ENCODE peak calls at places on chromosomes 2 and 18, in six cellular contexts. One of them, this sample, is unnamed.

GRCh38 chr2:29749041-29749440 is 172.3 kb downstream of the ALK start:
- DNase-seq in H1: no peak
- DNase-seq in neuronal stem cell: no peak
- DNase-seq in mesenchymal stem cell: no peak
- DNase-seq in H9: no peak
- DNase-seq in IMR-90: no peak
- DNase-seq in this sample: no peak

GRCh38 chr2:192151848-192152247 is 42.9 kb downstream of the TMEFF2 start:
- DNase-seq in IMR-90: peak
- DNase-seq in mesenchymal stem cell: peak
- DNase-seq in H9: no peak
- DNase-seq in H1: no peak
- DNase-seq in neuronal stem cell: no peak
- DNase-seq in this sample: no peak

GRCh38 chr2:215828528-215829184 is 184.7 kb downstream of the MREG start:
- DNase-seq in IMR-90: peak
- DNase-seq in mesenchymal stem cell: peak
- DNase-seq in neuronal stem cell: peak
- DNase-seq in H9: peak
- DNase-seq in H1: peak
- DNase-seq in this sample: peak

GRCh38 chr18:29378739-29379138 is 1201.8 kb upstream of the CDH2 start:
- DNase-seq in H9: no peak
- DNase-seq in IMR-90: no peak
- DNase-seq in mesenchymal stem cell: no peak
- DNase-seq in neuronal stem cell: no peak
- DNase-seq in H1: no peak
- DNase-seq in this sample: no peak

GRCh38 chr2:79512442-79513401 is at the start of gene CTNNA2:
- DNase-seq in IMR-90: no peak
- DNase-seq in neuronal stem cell: peak
- DNase-seq in mesenchymal stem cell: peak
- DNase-seq in H1: peak
- DNase-seq in H9: peak
- DNase-seq in this sample: peak

GRCh38 chr2:109031481-109032228 is 42.6 kb upstream of the EDAR start:
- DNase-seq in IMR-90: peak
- DNase-seq in H9: peak
- DNase-seq in H1: peak
- DNase-seq in mesenchymal stem cell: peak
- DNase-seq in neuronal stem cell: no peak
- DNase-seq in this sample: peak

GRCh38 chr2:235856151-235856819 is 311.9 kb downstream of the GBX2 start:
- DNase-seq in H9: no peak
- DNase-seq in H1: no peak
- DNase-seq in mesenchymal stem cell: peak
- DNase-seq in IMR-90: peak
- DNase-seq in neuronal stem cell: no peak
- DNase-seq in this sample: no peak

GRCh38 chr18:23825978-23826405 is 136.7 kb downstream of the LAMA3 start:
- DNase-seq in IMR-90: peak
- DNase-seq in neuronal stem cell: no peak
- DNase-seq in H1: no peak
- DNase-seq in H9: no peak
- DNase-seq in mesenchymal stem cell: peak
- DNase-seq in this sample: no peak

GRCh38 chr18:67525328-67526110 is 9.0 kb upstream of the DSEL start:
- DNase-seq in H9: no peak
- DNase-seq in H1: no peak
- DNase-seq in neuronal stem cell: peak
- DNase-seq in mesenchymal stem cell: peak
- DNase-seq in IMR-90: peak
- DNase-seq in this sample: peak

GRCh38 chr18:57586243-57587049 is at the start of gene FECH:
- DNase-seq in mesenchymal stem cell: peak
- DNase-seq in H9: peak
- DNase-seq in IMR-90: peak
- DNase-seq in neuronal stem cell: peak
- DNase-seq in H1: peak
- DNase-seq in this sample: peak

GRCh38 chr2:56121995-56122394 is 61.8 kb upstream of the CCDC85A start:
- DNase-seq in mesenchymal stem cell: no peak
- DNase-seq in IMR-90: no peak
- DNase-seq in neuronal stem cell: no peak
- DNase-seq in H1: no peak
- DNase-seq in H9: no peak
- DNase-seq in this sample: no peak

GRCh38 chr2:65130440-65131175 is 702 bp upstream of the RAB1A start:
- DNase-seq in IMR-90: no peak
- DNase-seq in neuronal stem cell: no peak
- DNase-seq in mesenchymal stem cell: no peak
- DNase-seq in H9: no peak
- DNase-seq in H1: no peak
- DNase-seq in this sample: no peak

GRCh38 chr2:54545700-54546450 is 89.7 kb downstream of the SPTBN1 start:
- DNase-seq in H1: no peak
- DNase-seq in mesenchymal stem cell: peak
- DNase-seq in IMR-90: peak
- DNase-seq in H9: no peak
- DNase-seq in neuronal stem cell: no peak
- DNase-seq in this sample: no peak

GRCh38 chr2:230899786-230900185 is 25.3 kb downstream of the GPR55 start:
- DNase-seq in mesenchymal stem cell: no peak
- DNase-seq in H9: peak
- DNase-seq in H1: no peak
- DNase-seq in IMR-90: no peak
- DNase-seq in neuronal stem cell: no peak
- DNase-seq in this sample: no peak

GRCh38 chr2:20390524-20391123 is 40.0 kb upstream of the PUM2 start:
- DNase-seq in H1: no peak
- DNase-seq in mesenchymal stem cell: no peak
- DNase-seq in H9: no peak
- DNase-seq in neuronal stem cell: no peak
- DNase-seq in IMR-90: no peak
- DNase-seq in this sample: no peak

GRCh38 chr2:188937228-188938220 is 36.6 kb upstream of the COL3A1 start:
- DNase-seq in H1: no peak
- DNase-seq in neuronal stem cell: no peak
- DNase-seq in mesenchymal stem cell: peak
- DNase-seq in IMR-90: peak
- DNase-seq in H9: no peak
- DNase-seq in this sample: no peak

GRCh38 chr2:147863835-147864234 is 19.0 kb downstream of the ACVR2A start:
- DNase-seq in H9: no peak
- DNase-seq in IMR-90: no peak
- DNase-seq in H1: no peak
- DNase-seq in neuronal stem cell: no peak
- DNase-seq in mesenchymal stem cell: no peak
- DNase-seq in this sample: no peak

GRCh38 chr2:191803007-191803406 is 43.9 kb downstream of the CAVIN2 start:
- DNase-seq in IMR-90: no peak
- DNase-seq in neuronal stem cell: no peak
- DNase-seq in H9: no peak
- DNase-seq in H1: no peak
- DNase-seq in mesenchymal stem cell: no peak
- DNase-seq in this sample: no peak

GRCh38 chr18:57621252-57621607 is 406 bp downstream of the NARS1 start:
- DNase-seq in neuronal stem cell: no peak
- DNase-seq in H9: no peak
- DNase-seq in mesenchymal stem cell: no peak
- DNase-seq in H1: no peak
- DNase-seq in IMR-90: no peak
- DNase-seq in this sample: no peak

GRCh38 chr2:240964854-240965295 is 33.5 kb upstream of the SNED1 start:
- DNase-seq in IMR-90: no peak
- DNase-seq in H1: peak
- DNase-seq in neuronal stem cell: no peak
- DNase-seq in mesenchymal stem cell: no peak
- DNase-seq in H9: peak
- DNase-seq in this sample: no peak

GRCh38 chr2:23376972-23377371 is 8.0 kb upstream of the KLHL29 start:
- DNase-seq in neuronal stem cell: no peak
- DNase-seq in H1: no peak
- DNase-seq in mesenchymal stem cell: peak
- DNase-seq in IMR-90: peak
- DNase-seq in H9: no peak
- DNase-seq in this sample: no peak

GRCh38 chr2:231189571-231190495 is 8.6 kb upstream of the ARMC9 start:
- DNase-seq in H1: no peak
- DNase-seq in mesenchymal stem cell: peak
- DNase-seq in neuronal stem cell: no peak
- DNase-seq in H9: peak
- DNase-seq in IMR-90: no peak
- DNase-seq in this sample: peak

GRCh38 chr2:200306719-200306968 is 151 bp downstream of the SPATS2L start:
- DNase-seq in H1: no peak
- DNase-seq in mesenchymal stem cell: no peak
- DNase-seq in IMR-90: no peak
- DNase-seq in H9: no peak
- DNase-seq in neuronal stem cell: peak
- DNase-seq in this sample: no peak

GRCh38 chr2:200308001-200308400 is 1.5 kb downstream of the SPATS2L start:
- DNase-seq in mesenchymal stem cell: peak
- DNase-seq in H1: no peak
- DNase-seq in IMR-90: peak
- DNase-seq in neuronal stem cell: no peak
- DNase-seq in H9: no peak
- DNase-seq in this sample: no peak

GRCh38 chr2:200308421-200309295 is 2.2 kb downstream of the SPATS2L start:
- DNase-seq in H9: no peak
- DNase-seq in mesenchymal stem cell: peak
- DNase-seq in H1: no peak
- DNase-seq in IMR-90: peak
- DNase-seq in neuronal stem cell: no peak
- DNase-seq in this sample: no peak

GRCh38 chr2:200305797-200306718 is at the start of gene SPATS2L:
- DNase-seq in mesenchymal stem cell: peak
- DNase-seq in H1: peak
- DNase-seq in IMR-90: peak
- DNase-seq in H9: peak
- DNase-seq in neuronal stem cell: peak
- DNase-seq in this sample: peak

GRCh38 chr2:200306969-200307811 is 697 bp downstream of the SPATS2L start:
- DNase-seq in H9: peak
- DNase-seq in neuronal stem cell: peak
- DNase-seq in mesenchymal stem cell: peak
- DNase-seq in IMR-90: no peak
- DNase-seq in H1: peak
- DNase-seq in this sample: no peak
- H2AK5ac ChIP-seq in H9: no peak
- H2AK5ac ChIP-seq in neuronal stem cell: peak
- H2AK5ac ChIP-seq in mesenchymal stem cell: no peak
- H2AK5ac ChIP-seq in IMR-90: peak
- H2AK5ac ChIP-seq in H1: no peak
- H2AK5ac ChIP-seq in this sample: no peak

DNA sequence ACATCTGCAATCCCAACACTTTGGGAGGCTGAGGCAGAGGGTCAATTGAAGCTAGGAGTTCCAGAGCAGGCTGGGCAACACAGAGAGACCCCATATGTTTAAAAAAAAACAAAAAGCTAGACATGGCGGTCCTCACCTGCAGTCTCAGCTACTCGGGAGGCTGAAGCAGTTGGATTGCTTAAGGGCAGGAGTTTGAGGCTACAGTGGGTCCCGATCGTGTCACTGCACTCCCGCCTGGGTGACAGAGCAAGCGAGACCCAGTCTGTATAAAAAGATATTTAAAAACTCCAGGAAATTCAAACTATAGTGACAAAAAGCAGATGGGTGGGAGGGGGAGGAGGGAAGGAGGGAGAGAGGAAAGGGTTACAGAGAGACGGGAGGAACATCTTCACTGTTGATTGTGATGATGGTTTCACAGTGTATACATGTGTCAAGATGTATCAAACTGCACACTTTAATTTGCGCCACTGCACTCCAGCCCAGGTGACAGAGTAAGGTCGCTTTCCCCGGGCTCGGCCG is 942 bp upstream of the ZNF236 start:
- DNase-seq in H9: no peak
- DNase-seq in neuronal stem cell: no peak
- DNase-seq in H1: no peak
- DNase-seq in mesenchymal stem cell: no peak
- DNase-seq in IMR-90: no peak
- DNase-seq in this sample: no peak
- H3K4ac ChIP-seq in H9: no peak
- H3K4ac ChIP-seq in neuronal stem cell: peak
- H3K4ac ChIP-seq in H1: no peak
- H3K4ac ChIP-seq in mesenchymal stem cell: peak
- H3K4ac ChIP-seq in IMR-90: peak
- H3K4ac ChIP-seq in this sample: peak

GRCh38 chr2:33220533-33220932 is 255.9 kb upstream of the RASGRP3 start:
- DNase-seq in H1: no peak
- DNase-seq in neuronal stem cell: no peak
- DNase-seq in mesenchymal stem cell: peak
- DNase-seq in H9: no peak
- DNase-seq in IMR-90: no peak
- DNase-seq in this sample: peak
- H2BK15ac ChIP-seq in H1: no peak
- H2BK15ac ChIP-seq in neuronal stem cell: no peak
- H2BK15ac ChIP-seq in mesenchymal stem cell: no peak
- H2BK15ac ChIP-seq in H9: no peak
- H2BK15ac ChIP-seq in IMR-90: peak
- H2BK15ac ChIP-seq in this sample: no peak

GRCh38 chr2:28643911-28644334 is 107.7 kb upstream of the PPP1CB start:
- DNase-seq in IMR-90: peak
- DNase-seq in H9: no peak
- DNase-seq in neuronal stem cell: no peak
- DNase-seq in mesenchymal stem cell: peak
- DNase-seq in H1: no peak
- DNase-seq in this sample: no peak

GRCh38 chr2:28645553-28645952 is 106.1 kb upstream of the PPP1CB start:
- DNase-seq in mesenchymal stem cell: no peak
- DNase-seq in H1: no peak
- DNase-seq in neuronal stem cell: no peak
- DNase-seq in IMR-90: no peak
- DNase-seq in H9: no peak
- DNase-seq in this sample: no peak

GRCh38 chr2:28644760-28645159 is 106.9 kb upstream of the PPP1CB start:
- DNase-seq in neuronal stem cell: no peak
- DNase-seq in mesenchymal stem cell: no peak
- DNase-seq in H9: no peak
- DNase-seq in H1: no peak
- DNase-seq in IMR-90: no peak
- DNase-seq in this sample: peak

GRCh38 chr2:28642796-28643195 is 108.8 kb upstream of the PPP1CB start:
- DNase-seq in neuronal stem cell: no peak
- DNase-seq in IMR-90: no peak
- DNase-seq in H9: no peak
- DNase-seq in mesenchymal stem cell: no peak
- DNase-seq in H1: no peak
- DNase-seq in this sample: no peak

DNA sequence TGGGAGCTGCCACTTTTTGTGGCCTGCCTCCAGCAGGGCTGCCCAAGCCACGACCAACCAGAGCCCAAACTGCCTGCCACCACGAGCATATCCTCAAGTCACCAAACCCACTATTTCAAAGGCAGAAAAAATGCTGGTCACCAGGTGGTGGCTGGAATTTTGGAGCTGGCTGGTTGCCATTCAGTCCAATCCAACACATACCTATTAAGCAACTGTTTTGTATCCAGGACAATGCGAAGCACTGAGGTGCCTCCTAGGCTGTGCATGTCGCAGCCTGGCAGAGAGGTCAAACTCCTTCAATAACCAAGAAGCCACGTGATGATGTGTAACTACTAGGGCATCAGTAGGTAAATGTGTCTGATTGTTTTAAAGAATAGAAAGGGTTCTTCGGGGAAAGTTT is 108.3 kb upstream of the PPP1CB start:
- DNase-seq in neuronal stem cell: no peak
- DNase-seq in H1: no peak
- DNase-seq in IMR-90: no peak
- DNase-seq in mesenchymal stem cell: no peak
- DNase-seq in H9: no peak
- DNase-seq in this sample: no peak
- H2AK5ac ChIP-seq in neuronal stem cell: peak
- H2AK5ac ChIP-seq in H1: no peak
- H2AK5ac ChIP-seq in IMR-90: peak
- H2AK5ac ChIP-seq in mesenchymal stem cell: no peak
- H2AK5ac ChIP-seq in H9: no peak
- H2AK5ac ChIP-seq in this sample: no peak

This sample was measured in mesendoderm.